ENCODE peak calls at places on chromosomes 7 and 10, in six cellular contexts. C is fibroblast of pulmonary artery, V is nephron progenitor cell, X is left ventricle myocardium inferior, O is NCI-H774, G is NCI-H345. P is an unnamed sample.

GRCh38 chr7:44087914-44088838 is 5.8 kb upstream of the POLM start:
- DNase-seq in X (peak), O (no peak), V (no peak), G (no peak), C (peak), P (peak)

GRCh38 chr10:101444058-101444457 is 90.1 kb downstream of the BTRC start:
- DNase-seq in V (no peak), C (peak), G (no peak), O (no peak), X (no peak), P (no peak)

GRCh38 chr10:63722537-63722936 is 201.3 kb downstream of the REEP3 start:
- DNase-seq in O (no peak), C (peak), V (no peak), X (no peak), G (no peak), P (no peak)

GRCh38 chr7:130493275-130493868 is 1.5 kb downstream of the MEST start:
- DNase-seq in C (peak), G (peak), O (no peak), V (peak), X (no peak), P (peak)

GRCh38 chr10:61760943-61761824 is 98.5 kb downstream of the CABCOCO1 start:
- DNase-seq in G (no peak), O (peak), X (no peak), V (no peak), C (peak), P (no peak)

GRCh38 chr7:88005191-88005590 is 71.1 kb downstream of the ADAM22 start:
- DNase-seq in C (no peak), V (no peak), G (no peak), X (no peak), O (no peak), P (no peak)

GRCh38 chr7:25095516-25096345 is 29.3 kb downstream of the CYCS start:
- DNase-seq in X (no peak), G (no peak), O (no peak), V (no peak), C (peak), P (no peak)

GRCh38 chr7:74187915-74188675 is 13.9 kb downstream of the EIF4H start:
- DNase-seq in V (no peak), C (peak), O (no peak), X (no peak), G (no peak), P (no peak)

GRCh38 chr7:44108768-44109750 is 4.9 kb downstream of the AEBP1 start:
- DNase-seq in O (no peak), X (no peak), C (no peak), V (no peak), G (no peak), P (peak)

GRCh38 chr7:9097565-9098060 is 664.2 kb downstream of the NXPH1 start:
- DNase-seq in V (no peak), X (no peak), O (no peak), C (no peak), G (no peak), P (no peak)

GRCh38 chr10:127971973-127972615 is 65.2 kb downstream of the PTPRE start:
- DNase-seq in C (no peak), G (no peak), X (no peak), O (no peak), V (no peak), P (no peak)

GRCh38 chr10:15571570-15571969 is 148.2 kb downstream of the ITGA8 start:
- DNase-seq in O (no peak), C (peak), X (peak), V (no peak), G (no peak), P (peak)

GRCh38 chr10:16116404-16117304 is 256.3 kb upstream of the MINDY3 start:
- DNase-seq in G (peak), X (no peak), V (peak), C (peak), O (no peak), P (no peak)

GRCh38 chr7:126842451-126842850 is 410.3 kb downstream of the GRM8 start:
- DNase-seq in X (no peak), G (no peak), O (no peak), C (no peak), V (no peak), P (no peak)

GRCh38 chr7:32774411-32774970 is 117.1 kb downstream of the KBTBD2 start:
- DNase-seq in G (no peak), O (no peak), X (no peak), V (no peak), C (no peak), P (no peak)